ENCODE peak calls at places on chromosomes 13 and 19, in six cellular contexts. One of them, this sample, is unnamed.

GRCh38 chr19:10670187-10670586 is 16.0 kb downstream of the ILF3 start:
- DNase-seq in lower leg skin: no peak
- DNase-seq in GM20000: no peak
- DNase-seq in dorsolateral prefrontal cortex: no peak
- DNase-seq in HCT116: no peak
- DNase-seq in tibial nerve: no peak
- DNase-seq in this sample: no peak

GRCh38 chr13:97021241-97021640 is 27.0 kb upstream of the OXGR1 start:
- DNase-seq in tibial nerve: no peak
- DNase-seq in HCT116: no peak
- DNase-seq in GM20000: no peak
- DNase-seq in dorsolateral prefrontal cortex: no peak
- DNase-seq in lower leg skin: no peak
- DNase-seq in this sample: no peak

GRCh38 chr13:59166174-59166573 is 997.6 kb downstream of the DIAPH3 start:
- DNase-seq in GM20000: no peak
- DNase-seq in dorsolateral prefrontal cortex: no peak
- DNase-seq in tibial nerve: no peak
- DNase-seq in lower leg skin: no peak
- DNase-seq in HCT116: no peak
- DNase-seq in this sample: no peak

GRCh38 chr19:5397804-5398692 is 57.2 kb upstream of the ZNRF4 start:
- DNase-seq in lower leg skin: no peak
- DNase-seq in dorsolateral prefrontal cortex: peak; percentile 18
- DNase-seq in HCT116: no peak
- DNase-seq in GM20000: no peak
- DNase-seq in tibial nerve: no peak
- DNase-seq in this sample: peak; percentile 50

GRCh38 chr13:60227168-60227567 is 63.4 kb upstream of the DIAPH3 start:
- DNase-seq in lower leg skin: no peak
- DNase-seq in HCT116: no peak
- DNase-seq in tibial nerve: no peak
- DNase-seq in GM20000: no peak
- DNase-seq in dorsolateral prefrontal cortex: no peak
- DNase-seq in this sample: no peak

GRCh38 chr13:68304287-68304893 is 1074.3 kb upstream of the PCDH9 start:
- DNase-seq in dorsolateral prefrontal cortex: no peak
- DNase-seq in HCT116: peak; percentile 1
- DNase-seq in tibial nerve: no peak
- DNase-seq in lower leg skin: no peak
- DNase-seq in GM20000: peak; percentile 7
- DNase-seq in this sample: no peak

GRCh38 chr13:45292176-45292575 is 48.8 kb downstream of the TPT1 start:
- DNase-seq in lower leg skin: no peak
- DNase-seq in HCT116: peak; percentile 70
- DNase-seq in dorsolateral prefrontal cortex: no peak
- DNase-seq in tibial nerve: no peak
- DNase-seq in GM20000: no peak
- DNase-seq in this sample: no peak

GRCh38 chr13:113534236-113534860 is 43.8 kb upstream of the DCUN1D2 start:
- DNase-seq in HCT116: no peak
- DNase-seq in GM20000: no peak
- DNase-seq in lower leg skin: no peak
- DNase-seq in dorsolateral prefrontal cortex: no peak
- DNase-seq in tibial nerve: no peak
- DNase-seq in this sample: no peak

GRCh38 chr19:45455707-45456499 is 11.9 kb upstream of the FOSB start:
- DNase-seq in dorsolateral prefrontal cortex: no peak
- DNase-seq in tibial nerve: peak; percentile 68
- DNase-seq in GM20000: peak; percentile 74
- DNase-seq in HCT116: peak; percentile 95
- DNase-seq in lower leg skin: peak; percentile 88
- DNase-seq in this sample: no peak

GRCh38 chr13:99361197-99361596 is 54.0 kb upstream of the GPR183 start:
- DNase-seq in HCT116: no peak
- DNase-seq in tibial nerve: no peak
- DNase-seq in lower leg skin: no peak
- DNase-seq in GM20000: no peak
- DNase-seq in dorsolateral prefrontal cortex: no peak
- DNase-seq in this sample: no peak

GRCh38 chr13:50700664-50701266 is 142.7 kb downstream of the DLEU7 start:
- DNase-seq in tibial nerve: no peak
- DNase-seq in HCT116: no peak
- DNase-seq in dorsolateral prefrontal cortex: no peak
- DNase-seq in GM20000: no peak
- DNase-seq in lower leg skin: no peak
- DNase-seq in this sample: no peak

GRCh38 chr19:55830656-55831055 is 1.1 kb downstream of the NLRP11 start:
- DNase-seq in lower leg skin: no peak
- DNase-seq in dorsolateral prefrontal cortex: no peak
- DNase-seq in GM20000: no peak
- DNase-seq in tibial nerve: no peak
- DNase-seq in HCT116: peak; percentile 41
- DNase-seq in this sample: no peak

GRCh38 chr13:26706381-26706780 is 54.2 kb downstream of the GPR12 start:
- DNase-seq in tibial nerve: no peak
- DNase-seq in GM20000: no peak
- DNase-seq in lower leg skin: no peak
- DNase-seq in HCT116: no peak
- DNase-seq in dorsolateral prefrontal cortex: no peak
- DNase-seq in this sample: no peak

GRCh38 chr19:46992699-46993535 is 26.7 kb upstream of the NPAS1 start:
- DNase-seq in tibial nerve: no peak
- DNase-seq in dorsolateral prefrontal cortex: no peak
- DNase-seq in lower leg skin: no peak
- DNase-seq in GM20000: no peak
- DNase-seq in HCT116: no peak
- DNase-seq in this sample: no peak

GRCh38 chr13:105573134-105573533 is 962.3 kb downstream of the EFNB2 start:
- DNase-seq in lower leg skin: no peak
- DNase-seq in GM20000: no peak
- DNase-seq in HCT116: no peak
- DNase-seq in tibial nerve: no peak
- DNase-seq in dorsolateral prefrontal cortex: no peak
- DNase-seq in this sample: no peak

GRCh38 chr13:41053384-41053826 is 7.9 kb upstream of the WBP4 start:
- DNase-seq in tibial nerve: peak; percentile 49
- DNase-seq in lower leg skin: peak; percentile 72
- DNase-seq in HCT116: no peak
- DNase-seq in GM20000: peak; percentile 35
- DNase-seq in dorsolateral prefrontal cortex: no peak
- DNase-seq in this sample: no peak

GRCh38 chr13:76314495-76314894 is 571.7 kb downstream of the KCTD12 start:
- DNase-seq in lower leg skin: no peak
- DNase-seq in GM20000: no peak
- DNase-seq in dorsolateral prefrontal cortex: no peak
- DNase-seq in HCT116: no peak
- DNase-seq in tibial nerve: no peak
- DNase-seq in this sample: no peak

GRCh38 chr13:40518481-40518882 is 148.0 kb downstream of the FOXO1 start:
- DNase-seq in GM20000: peak; percentile 47
- DNase-seq in dorsolateral prefrontal cortex: peak; percentile 58
- DNase-seq in HCT116: no peak
- DNase-seq in lower leg skin: no peak
- DNase-seq in tibial nerve: no peak
- DNase-seq in this sample: no peak

GRCh38 chr13:33307820-33308219 is 22.3 kb upstream of the STARD13 start:
- DNase-seq in lower leg skin: no peak
- DNase-seq in dorsolateral prefrontal cortex: no peak
- DNase-seq in HCT116: no peak
- DNase-seq in tibial nerve: no peak
- DNase-seq in GM20000: no peak
- DNase-seq in this sample: no peak

GRCh38 chr13:22357132-22357531 is 686.3 kb downstream of the FGF9 start:
- DNase-seq in tibial nerve: no peak
- DNase-seq in GM20000: no peak
- DNase-seq in lower leg skin: no peak
- DNase-seq in dorsolateral prefrontal cortex: no peak
- DNase-seq in HCT116: no peak
- DNase-seq in this sample: no peak

GRCh38 chr19:38417544-38418506 is 8.2 kb downstream of the RASGRP4 start:
- DNase-seq in tibial nerve: peak; percentile 11
- DNase-seq in HCT116: peak; percentile 66
- DNase-seq in dorsolateral prefrontal cortex: no peak
- DNase-seq in lower leg skin: peak; percentile 65
- DNase-seq in GM20000: peak; percentile 67
- DNase-seq in this sample: peak; percentile 46

GRCh38 chr13:95530178-95530577 is 22.3 kb upstream of the CLDN10 start:
- DNase-seq in tibial nerve: no peak
- DNase-seq in HCT116: no peak
- DNase-seq in dorsolateral prefrontal cortex: no peak
- DNase-seq in GM20000: no peak
- DNase-seq in lower leg skin: no peak
- DNase-seq in this sample: no peak

GRCh38 chr13:112742583-112742982 is 52.7 kb downstream of the ATP11A start:
- DNase-seq in tibial nerve: no peak
- DNase-seq in dorsolateral prefrontal cortex: no peak
- DNase-seq in GM20000: no peak
- DNase-seq in lower leg skin: no peak
- DNase-seq in HCT116: no peak
- DNase-seq in this sample: no peak

GRCh38 chr19:30402790-30403189 is 30.6 kb downstream of the ZNF536 start:
- DNase-seq in dorsolateral prefrontal cortex: no peak
- DNase-seq in tibial nerve: no peak
- DNase-seq in lower leg skin: no peak
- DNase-seq in GM20000: no peak
- DNase-seq in HCT116: no peak
- DNase-seq in this sample: no peak

GRCh38 chr19:30403583-30403982 is 31.4 kb downstream of the ZNF536 start:
- DNase-seq in HCT116: no peak
- DNase-seq in dorsolateral prefrontal cortex: no peak
- DNase-seq in tibial nerve: no peak
- DNase-seq in lower leg skin: no peak
- DNase-seq in GM20000: no peak
- DNase-seq in this sample: no peak

GRCh38 chr19:30407310-30407709 is 35.1 kb downstream of the ZNF536 start:
- DNase-seq in tibial nerve: no peak
- DNase-seq in lower leg skin: no peak
- DNase-seq in dorsolateral prefrontal cortex: no peak
- DNase-seq in HCT116: no peak
- DNase-seq in GM20000: no peak
- DNase-seq in this sample: no peak

GRCh38 chr19:30408734-30409301 is 36.6 kb downstream of the ZNF536 start:
- DNase-seq in tibial nerve: no peak
- DNase-seq in dorsolateral prefrontal cortex: no peak
- DNase-seq in lower leg skin: no peak
- DNase-seq in GM20000: no peak
- DNase-seq in HCT116: no peak
- DNase-seq in this sample: no peak

GRCh38 chr19:30406220-30406944 is 34.2 kb downstream of the ZNF536 start:
- DNase-seq in lower leg skin: no peak
- DNase-seq in tibial nerve: no peak
- DNase-seq in HCT116: no peak
- DNase-seq in GM20000: peak; percentile 38
- DNase-seq in dorsolateral prefrontal cortex: peak; percentile 69
- DNase-seq in this sample: peak; percentile 16
- TF ChIP-seq CTCF in lower leg skin: no peak
- TF ChIP-seq CTCF in tibial nerve: peak; percentile 25
- TF ChIP-seq CTCF in HCT116: no peak
- TF ChIP-seq CTCF in GM20000: peak; percentile 25
- TF ChIP-seq CTCF in dorsolateral prefrontal cortex: peak; percentile 73
- TF ChIP-seq CTCF in this sample: peak; percentile 58

DNA sequence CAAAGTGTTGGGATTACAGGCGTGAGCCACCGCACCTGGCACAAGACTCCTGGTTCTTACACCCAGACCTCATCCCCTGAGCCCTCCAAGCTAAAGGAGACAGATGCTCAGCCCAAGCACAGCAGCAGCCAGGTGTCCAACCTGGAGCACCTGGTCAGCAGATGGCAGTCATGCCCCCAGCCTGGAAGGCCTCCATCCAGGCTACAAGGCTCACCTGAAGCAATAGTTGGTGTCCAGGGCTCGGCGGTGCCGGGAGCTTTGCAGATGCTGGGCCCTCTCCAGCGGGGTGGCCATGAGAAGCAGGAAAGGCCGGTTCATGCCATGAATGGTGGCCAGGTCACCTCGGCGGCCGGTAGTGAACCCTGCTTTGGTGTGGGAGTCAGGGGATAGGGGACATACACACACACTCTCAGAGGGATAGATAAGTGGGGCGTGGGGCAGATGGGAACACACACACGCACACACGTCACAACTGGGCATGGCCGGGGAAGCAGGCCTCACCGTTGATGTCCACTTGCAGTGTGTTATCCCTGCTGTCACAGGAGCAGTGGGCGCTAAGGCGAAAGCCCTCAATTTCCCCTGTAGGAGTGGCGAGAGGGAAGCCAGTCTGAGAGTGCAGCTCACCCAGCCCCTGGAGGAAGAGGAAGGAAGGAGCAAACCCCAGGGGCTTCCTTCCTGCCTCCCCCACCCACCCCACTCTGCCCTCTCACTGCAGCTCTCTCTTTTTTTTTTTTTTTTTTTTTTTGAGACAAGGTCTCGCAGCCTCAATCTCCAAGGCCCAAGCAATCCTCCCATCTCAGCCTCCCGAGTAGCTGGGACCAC is 11.8 kb downstream of the TGFB1 start:
- DNase-seq in GM20000: no peak
- DNase-seq in lower leg skin: no peak
- DNase-seq in dorsolateral prefrontal cortex: no peak
- DNase-seq in HCT116: no peak
- DNase-seq in tibial nerve: no peak
- DNase-seq in this sample: no peak
- TF ChIP-seq CTCF in GM20000: no peak
- TF ChIP-seq CTCF in lower leg skin: no peak
- TF ChIP-seq CTCF in dorsolateral prefrontal cortex: no peak
- TF ChIP-seq CTCF in HCT116: no peak
- TF ChIP-seq CTCF in tibial nerve: no peak
- TF ChIP-seq CTCF in this sample: no peak

DNA sequence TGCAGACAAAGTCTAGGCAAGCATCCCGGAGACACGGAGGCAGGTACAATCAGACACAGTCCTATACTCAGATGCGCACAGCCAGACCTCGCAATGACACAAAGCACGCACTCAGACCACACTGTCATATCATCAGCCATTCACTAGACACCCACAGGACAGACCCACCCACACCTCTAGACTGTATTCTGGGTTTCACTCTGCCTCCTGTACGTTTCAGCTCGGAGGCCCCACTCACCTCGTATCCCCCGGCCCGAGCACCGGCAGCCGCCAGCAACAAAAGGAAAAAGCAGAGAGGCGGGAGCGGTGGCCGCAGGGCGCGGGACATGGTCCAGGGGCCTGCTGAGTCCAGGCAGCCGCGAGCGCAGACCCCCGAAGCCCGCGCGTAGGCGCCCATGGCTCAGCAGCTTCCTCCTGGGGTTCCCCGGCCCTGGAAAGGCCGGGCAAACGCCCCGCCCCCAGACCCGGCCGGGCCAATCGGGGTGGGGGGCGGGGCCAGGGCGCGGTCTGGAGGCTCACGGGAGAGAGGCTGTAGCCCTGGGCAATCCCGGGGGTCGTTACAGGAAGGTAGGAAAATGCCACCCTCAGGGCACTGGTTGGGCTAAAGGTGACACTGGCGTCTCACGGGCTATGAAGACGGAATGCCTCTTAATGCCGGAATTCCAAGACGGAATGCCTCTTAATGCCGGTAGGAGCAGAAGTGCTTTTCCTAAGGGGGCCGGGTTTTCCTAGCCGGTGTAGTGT is at the start of the genes MAN2B1 and WDR83:
- DNase-seq in HCT116: no peak
- DNase-seq in tibial nerve: peak; percentile 67
- DNase-seq in lower leg skin: peak; percentile 63
- DNase-seq in dorsolateral prefrontal cortex: no peak
- DNase-seq in GM20000: peak; percentile 94
- DNase-seq in this sample: peak; percentile 65
- TF ChIP-seq CTCF in HCT116: no peak
- TF ChIP-seq CTCF in tibial nerve: no peak
- TF ChIP-seq CTCF in lower leg skin: no peak
- TF ChIP-seq CTCF in dorsolateral prefrontal cortex: no peak
- TF ChIP-seq CTCF in GM20000: no peak
- TF ChIP-seq CTCF in this sample: no peak

GRCh38 chr19:29668746-29669609 is 3.7 kb downstream of the PLEKHF1 start:
- DNase-seq in dorsolateral prefrontal cortex: no peak
- DNase-seq in HCT116: no peak
- DNase-seq in tibial nerve: no peak
- DNase-seq in lower leg skin: no peak
- DNase-seq in GM20000: no peak
- DNase-seq in this sample: no peak
- TF ChIP-seq CTCF in dorsolateral prefrontal cortex: no peak
- TF ChIP-seq CTCF in HCT116: no peak
- TF ChIP-seq CTCF in tibial nerve: no peak
- TF ChIP-seq CTCF in lower leg skin: no peak
- TF ChIP-seq CTCF in GM20000: no peak
- TF ChIP-seq CTCF in this sample: no peak

This sample was measured in neural crest cell.